ENCODE peak calls at places on chromosomes 2 and 18, in four cellular contexts. W, L, T and J are unnamed samples.

GRCh38 chr2:10083692-10084566 is 3.7 kb upstream of the CYS1 start:
- DNase-seq in W (no peak), L (no peak), T (no peak), J (no peak)

GRCh38 chr18:22846088-22846683 is 86.9 kb upstream of the RBBP8 start:
- DNase-seq in W (peak; percentile 30), L (peak; percentile 21), T (peak; percentile 21), J (no peak)

GRCh38 chr18:10232062-10232461 is 222.4 kb upstream of the APCDD1 start:
- DNase-seq in W (no peak), L (no peak), T (no peak), J (no peak)

GRCh38 chr2:97957432-97958183 is 38.1 kb downstream of the TMEM131 start:
- DNase-seq in W (no peak), L (no peak), T (no peak), J (no peak)

GRCh38 chr18:8706981-8707940 is 1.9 kb downstream of the MTCL1 start:
- DNase-seq in W (no peak), L (no peak), T (no peak), J (no peak)

GRCh38 chr2:237701859-237702370 is 74.5 kb downstream of the LRRFIP1 start:
- DNase-seq in W (no peak), L (no peak), T (no peak), J (no peak)

GRCh38 chr2:45946023-45946422 is 294.5 kb downstream of the PRKCE start:
- DNase-seq in W (no peak), L (no peak), T (peak; percentile 77), J (no peak)

GRCh38 chr2:85277416-85278158 is 50.2 kb downstream of the TGOLN2 start:
- DNase-seq in W (no peak), L (no peak), T (no peak), J (no peak)

GRCh38 chr2:214126135-214126534 is 284.7 kb upstream of the VWC2L start:
- DNase-seq in W (no peak), L (no peak), T (peak; percentile 34), J (peak; percentile 5)

GRCh38 chr2:3867451-3867850 is 164.1 kb downstream of the DCDC2C start:
- DNase-seq in W (no peak), L (no peak), T (no peak), J (no peak)
- TF ChIP-seq SIN3A in W (no peak), L (no peak), T (no peak), J (no peak)

DNA sequence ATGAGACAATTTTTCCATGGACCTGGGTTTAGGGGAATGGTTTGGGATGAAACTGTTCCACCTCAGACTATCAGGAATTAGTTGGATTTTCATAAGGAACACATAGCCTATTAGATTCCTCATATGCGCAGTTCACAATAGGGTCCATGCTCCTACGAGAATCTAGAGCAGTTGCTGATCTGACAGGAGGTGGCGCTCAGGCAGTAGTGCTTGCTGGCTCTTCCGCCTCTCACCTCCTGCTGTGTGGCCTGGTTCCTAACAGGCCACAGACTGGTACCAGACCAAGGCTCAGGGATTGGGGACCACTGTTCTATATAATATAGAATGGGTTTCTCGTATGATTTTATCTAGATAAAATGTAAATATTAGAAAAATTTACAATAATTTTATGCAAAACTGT is 338.7 kb downstream of the CPS1 start:
- DNase-seq in W (no peak), L (peak; percentile 54), T (no peak), J (no peak)
- H3K4me1 ChIP-seq in W (no peaks in the 10 kb centered on the region), L (peaks cover 14% of the 10 kb centered on the region), T (peaks cover 6% of the 10 kb centered on the region), J (no peaks in the 10 kb centered on the region)

GRCh38 chr2:168894101-168894500 is 3.9 kb upstream of the SPC25 start:
- DNase-seq in W (no peak), L (no peak), T (no peak), J (no peak)

GRCh38 chr2:168884990-168885389 is 5.2 kb downstream of the SPC25 start:
- DNase-seq in W (no peak), L (no peak), T (no peak), J (no peak)

GRCh38 chr2:168890006-168890782 is at the start of gene SPC25:
- DNase-seq in W (peak; percentile 99), L (peak; percentile 95), T (peak; percentile 84), J (peak; percentile 60)

GRCh38 chr2:168892327-168892726 is 2.1 kb upstream of the SPC25 start:
- DNase-seq in W (no peak), L (no peak), T (no peak), J (no peak)

DNA sequence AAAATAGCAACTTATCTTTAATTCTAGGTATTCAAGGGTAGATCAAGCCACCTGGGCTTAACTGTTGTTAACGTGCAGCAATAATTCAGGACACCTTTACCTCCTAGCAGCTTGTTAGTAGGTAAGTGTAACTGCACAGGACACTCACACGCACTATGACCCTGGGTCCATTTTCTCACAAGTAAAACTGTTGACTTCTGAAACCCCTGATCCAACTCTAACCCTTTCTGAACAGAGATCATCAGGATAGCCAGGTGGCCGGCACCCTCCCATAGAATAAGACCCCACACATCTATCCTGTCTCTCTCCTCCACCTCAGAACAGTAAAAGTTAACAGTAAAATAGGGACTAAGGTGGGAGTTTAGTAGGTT is 610 bp downstream of the SPC25 start:
- DNase-seq in W (peak; percentile 17), L (peak; percentile 31), T (no peak), J (no peak)
- TF ChIP-seq TCF7L2 in W (no peak), L (no peak), T (no peak), J (no peak)

GRCh38 chr18:46630991-46631390 is 26.0 kb downstream of the LOXHD1 start:
- DNase-seq in W (no peak), L (no peak), T (no peak), J (no peak)
- TF ChIP-seq SIN3A in W (no peak), L (no peak), T (no peak), J (no peak)

GRCh38 chr2:134247679-134248078 is 6.2 kb upstream of the MGAT5 start:
- DNase-seq in W (no peak), L (no peak), T (no peak), J (no peak)
- H3K4me1 ChIP-seq in W (peaks cover 4% of the 10 kb centered on the region), L (peaks cover 32% of the 10 kb centered on the region), T (no peaks in the 10 kb centered on the region), J (no peaks in the 10 kb centered on the region)

DNA sequence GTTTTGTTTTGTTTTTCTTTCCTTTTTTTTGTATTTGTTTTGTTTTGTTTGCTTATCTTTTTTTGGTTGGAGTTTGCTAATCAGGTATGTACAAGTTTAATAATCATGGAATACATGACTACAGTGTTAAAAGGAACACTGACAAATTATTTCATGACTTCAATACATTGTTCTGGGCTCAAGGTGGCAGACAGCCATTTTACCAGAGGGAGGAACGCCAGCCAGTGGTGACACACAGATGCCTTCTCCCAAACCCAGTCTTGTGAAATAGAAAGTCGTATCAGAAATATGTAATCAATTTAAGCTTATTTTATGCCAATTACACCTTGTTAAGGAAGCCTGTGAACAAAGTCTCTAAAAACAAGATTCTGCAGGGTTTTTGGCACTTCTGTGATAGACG is 264.0 kb upstream of the EPHA4 start:
- DNase-seq in W (no peak), L (no peak), T (no peak), J (no peak)
- TF ChIP-seq TCF7L2 in W (no peak), L (no peak), T (no peak), J (no peak)

GRCh38 chr2:21655136-21655535 is 531.4 kb downstream of the TDRD15 start:
- DNase-seq in W (no peak), L (no peak), T (no peak), J (no peak)
- TF ChIP-seq SIN3A in W (no peak), L (no peak), T (no peak), J (no peak)